ENCODE peak calls at places on chromosomes 4 and X, in seven cellular contexts. Y is AG04449, S is kidney epithelial cell, V is tibial artery, F is astrocyte of the spinal cord, E is keratinocyte, P is pancreas. N is an unnamed sample.
A peak's percentile ranks its signal among the peaks of the same experiment; 100 is the strongest.

GRCh38 chr4:185305979-185306442 is 89.7 kb downstream of the LRP2BP start:
- DNase-seq in Y (peak; percentile 93), E (peak; percentile 86), V (no peak), F (peak; percentile 92), P (no peak), S (peak; percentile 85), N (no peak)

GRCh38 chr4:163755013-163755412 is 260.5 kb downstream of the TMA16 start:
- DNase-seq in V (no peak), P (no peak), F (peak; percentile 46), E (no peak), S (no peak), Y (no peak), N (no peak)

GRCh38 chr4:145452447-145453162 is 29.0 kb upstream of the SMAD1 start:
- DNase-seq in S (no peak), P (no peak), V (no peak), F (no peak), E (no peak), Y (no peak), N (no peak)

GRCh38 chr4:31141141-31141811 is 421.1 kb downstream of the PCDH7 start:
- DNase-seq in E (no peak), Y (no peak), F (no peak), P (no peak), V (no peak), S (no peak), N (no peak)

GRCh38 chrX:10685923-10686595 is 65.7 kb upstream of the MID1 start:
- DNase-seq in V (no peak), F (no peak), Y (no peak), P (no peak), E (no peak), S (no peak), N (no peak)

GRCh38 chrX:9538544-9539045 is 73.7 kb downstream of the TBL1X start:
- DNase-seq in P (peak; percentile 61), V (no peak), Y (no peak), E (no peak), S (no peak), F (no peak), N (no peak)

GRCh38 chrX:69226459-69227158 is 61.4 kb upstream of the PJA1 start:
- DNase-seq in P (no peak), S (no peak), V (no peak), Y (no peak), F (no peak), E (no peak), N (peak; percentile 22)

GRCh38 chrX:45068555-45068954 is 132.1 kb downstream of the DIPK2B start:
- DNase-seq in F (no peak), V (no peak), S (no peak), E (no peak), P (no peak), Y (no peak), N (no peak)

GRCh38 chrX:48835524-48836329 is at the start of gene PCSK1N:
- DNase-seq in E (no peak), P (no peak), V (no peak), F (no peak), S (peak; percentile 14), Y (no peak), N (no peak)

GRCh38 chrX:103831803-103832544 is at the start of gene RAB9B:
- DNase-seq in F (peak; percentile 10), V (peak; percentile 81), E (no peak), S (no peak), Y (no peak), P (peak; percentile 66), N (peak; percentile 61)

GRCh38 chr4:183323295-183323694 is 1.1 kb upstream of the CLDN24 start:
- DNase-seq in S (no peak), Y (no peak), V (no peak), F (no peak), P (no peak), E (no peak), N (no peak)

GRCh38 chrX:125295337-125295736 is 24.3 kb upstream of the TEX13C start:
- DNase-seq in F (no peak), S (no peak), V (no peak), E (no peak), P (no peak), Y (no peak), N (no peak)

GRCh38 chr4:15953625-15954024 is 9.3 kb downstream of the FGFBP2 start:
- DNase-seq in E (no peak), P (no peak), F (no peak), Y (no peak), V (no peak), S (no peak), N (no peak)

GRCh38 chr4:74206088-74206826 is 48.3 kb downstream of the MTHFD2L start:
- DNase-seq in Y (no peak), S (peak; percentile 56), E (no peak), V (no peak), F (peak; percentile 76), P (no peak), N (no peak)

GRCh38 chr4:176818531-176818930 is 25.8 kb upstream of the VEGFC start:
- DNase-seq in F (no peak), E (no peak), V (no peak), Y (no peak), P (no peak), S (no peak), N (no peak)

GRCh38 chr4:98662619-98663225 is 4.3 kb upstream of the TSPAN5 start:
- DNase-seq in P (no peak), S (no peak), Y (no peak), V (no peak), E (no peak), F (peak; percentile 64), N (no peak)

GRCh38 chr4:148914734-148915133 is 472.5 kb upstream of the NR3C2 start:
- DNase-seq in Y (no peak), P (no peak), E (no peak), F (no peak), S (no peak), V (no peak), N (no peak)

GRCh38 chr4:100461796-100462195 is 56.0 kb downstream of the EMCN start:
- DNase-seq in Y (no peak), E (no peak), P (no peak), V (no peak), F (no peak), S (no peak), N (no peak)

GRCh38 chrX:57929373-57929772 is 19.1 kb upstream of the ZXDA start:
- DNase-seq in V (no peak), F (no peak), E (no peak), P (no peak), S (no peak), Y (no peak), N (no peak)

GRCh38 chr4:126718161-126718560 is 914.6 kb upstream of the INTU start:
- DNase-seq in S (no peak), Y (no peak), E (no peak), V (no peak), F (no peak), P (no peak), N (no peak)

GRCh38 chrX:122641826-122642225 is 542.3 kb upstream of the GRIA3 start:
- DNase-seq in E (no peak), F (no peak), S (no peak), V (no peak), P (no peak), Y (no peak), N (no peak)

GRCh38 chr4:7158991-7159390 is 33.3 kb upstream of the SORCS2 start:
- DNase-seq in V (peak; percentile 41), P (peak; percentile 25), E (no peak), Y (no peak), F (no peak), S (no peak), N (peak; percentile 19)

GRCh38 chr4:139740531-139741041 is 75.0 kb downstream of the MGST2 start:
- DNase-seq in Y (peak; percentile 72), S (no peak), V (peak; percentile 88), F (peak; percentile 89), E (peak; percentile 15), P (no peak), N (no peak)

GRCh38 chr4:138062929-138063328 is 179.2 kb downstream of the SLC7A11 start:
- DNase-seq in F (peak; percentile 40), E (peak; percentile 15), V (no peak), S (peak; percentile 2), Y (no peak), P (no peak), N (no peak)

GRCh38 chr4:138063581-138063980 is 178.6 kb downstream of the SLC7A11 start:
- DNase-seq in S (no peak), V (no peak), F (no peak), P (no peak), Y (no peak), E (no peak), N (no peak)
- TF ChIP-seq CTCF in S (no peak), V (no peak), F (no peak), P (no peak), Y (no peak), E (peak; percentile 7), N (no peak)

DNA sequence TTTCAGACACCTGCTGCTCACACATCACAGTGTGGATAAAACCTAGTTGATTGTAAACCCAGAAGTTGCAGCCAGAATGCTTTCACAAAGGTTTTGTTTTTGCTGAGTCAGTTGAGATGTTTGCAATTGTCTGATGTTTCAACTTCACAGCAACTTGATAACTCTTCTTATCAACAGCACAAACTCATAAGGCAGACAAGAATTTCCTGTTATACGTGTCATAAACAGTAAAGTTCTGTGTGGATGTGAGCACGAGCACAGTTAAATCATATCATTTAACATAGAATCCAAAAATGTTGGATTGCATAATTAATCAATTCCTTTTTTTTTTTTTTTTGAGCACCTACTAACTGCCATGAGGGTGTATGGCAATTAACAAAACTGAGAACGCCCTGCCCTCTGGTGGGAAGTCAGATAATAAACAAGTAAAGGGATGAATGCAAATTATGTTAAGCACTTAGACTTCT is 512.2 kb downstream of the PDHA2 start:
- DNase-seq in Y (no peak), V (no peak), E (no peak), S (no peak), P (no peak), F (peak; percentile 32), N (no peak)
- TF ChIP-seq CTCF in Y (no peak), V (no peak), E (no peak), S (peak; percentile 32), P (no peak), F (peak; percentile 15), N (no peak)

DNA sequence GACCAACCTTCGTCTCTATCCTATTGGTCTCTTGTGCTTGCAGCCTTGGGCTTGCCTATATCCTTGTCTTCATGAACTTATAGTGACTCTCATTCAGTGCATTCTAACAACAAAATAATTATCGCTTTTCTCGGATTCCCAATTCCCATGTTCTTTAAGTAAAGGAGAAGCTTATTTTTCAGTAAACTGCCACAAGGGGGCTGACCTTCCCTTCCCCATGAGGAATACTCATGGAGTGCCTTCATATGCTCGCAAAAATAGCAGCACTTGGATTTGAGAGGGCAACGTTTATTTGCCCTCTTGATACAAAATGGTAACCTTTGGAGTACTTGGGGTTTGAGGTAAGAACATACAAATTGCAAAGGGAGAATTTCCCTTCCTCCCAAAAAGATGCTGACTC is 183.2 kb upstream of the TENT5D start:
- DNase-seq in V (no peak), P (no peak), F (no peak), S (no peak), Y (no peak), E (no peak), N (no peak)
- TF ChIP-seq CTCF in V (no peak), P (no peak), F (no peak), S (no peak), Y (no peak), E (no peak), N (no peak)

GRCh38 chr4:131644619-131645018 is 1504.5 kb upstream of the PCDH10 start:
- DNase-seq in F (peak; percentile 22), V (no peak), E (peak; percentile 1), S (peak; percentile 12), P (no peak), Y (no peak), N (no peak)
- TF ChIP-seq CTCF in F (peak; percentile 54), V (no peak), E (peak; percentile 82), S (peak; percentile 65), P (no peak), Y (no peak), N (no peak)

N was measured in left lung.